ENCODE peak calls at places on chromosomes 11 and 22, in seven cellular contexts. P, Q, H, D, W, E and G are unnamed samples. For H3K4me1, the result is how much of the 10 kb centered on the place peaks cover.

GRCh38 chr11:96655474-96655873 is 265.7 kb downstream of the JRKL start:
- DNase-seq in P (no peak), Q (no peak), H (no peak), D (no peak), W (no peak), E (no peak), G (no peak)

GRCh38 chr22:39152511-39153219 is at the start of gene CBX7:
- DNase-seq in P (peak), Q (peak), H (peak), D (peak), W (peak), E (peak), G (peak)

GRCh38 chr22:27046126-27046525 is 388.7 kb downstream of the MIAT start:
- DNase-seq in P (no peak), Q (no peak), H (no peak), D (no peak), W (no peak), E (no peak), G (no peak)

GRCh38 chr11:120908521-120909181 is 115.3 kb upstream of the TBCEL start:
- DNase-seq in P (no peak), Q (no peak), H (no peak), D (no peak), W (peak), E (no peak), G (no peak)

GRCh38 chr11:69444381-69445130 is 36.9 kb upstream of the LINC01488 start:
- DNase-seq in P (no peak), Q (peak), H (peak), D (peak), W (peak), E (peak), G (peak)

GRCh38 chr22:32775957-32776356 is 25.5 kb upstream of the TIMP3 start:
- DNase-seq in P (no peak), Q (peak), H (peak), D (no peak), W (no peak), E (peak), G (no peak)

GRCh38 chr11:101862410-101863233 is 52.2 kb upstream of the CEP126 start:
- DNase-seq in P (no peak), Q (peak), H (peak), D (no peak), W (peak), E (peak), G (no peak)

GRCh38 chr11:118607401-118608267 is at the start of gene PHLDB1:
- DNase-seq in P (peak), Q (peak), H (peak), D (peak), W (peak), E (peak), G (peak)

GRCh38 chr22:42792909-42793847 is 63.9 kb downstream of the ARFGAP3 start:
- DNase-seq in P (peak), Q (no peak), H (no peak), D (peak), W (no peak), E (no peak), G (no peak)

GRCh38 chr11:97833412-97833811 is 1187.3 kb upstream of the CNTN5 start:
- DNase-seq in P (no peak), Q (no peak), H (no peak), D (no peak), W (no peak), E (no peak), G (no peak)

GRCh38 chr22:19612866-19613572 is 88.8 kb upstream of the CLDN5 start:
- DNase-seq in P (no peak), Q (no peak), H (no peak), D (no peak), W (no peak), E (no peak), G (no peak)

GRCh38 chr22:19615001-19615461 is 90.8 kb upstream of the CLDN5 start:
- DNase-seq in P (no peak), Q (no peak), H (no peak), D (no peak), W (no peak), E (no peak), G (no peak)

GRCh38 chr22:19614546-19614884 is 90.3 kb upstream of the CLDN5 start:
- DNase-seq in P (no peak), Q (no peak), H (no peak), D (no peak), W (no peak), E (no peak), G (no peak)

GRCh38 chr22:19610518-19611253 is 86.5 kb upstream of the CLDN5 start:
- DNase-seq in P (no peak), Q (no peak), H (no peak), D (no peak), W (no peak), E (peak), G (no peak)

GRCh38 chr22:19611590-19611989 is 87.4 kb upstream of the CLDN5 start:
- DNase-seq in P (no peak), Q (no peak), H (no peak), D (no peak), W (no peak), E (no peak), G (no peak)
- H3K4me1 ChIP-seq in P (under half), Q (under half), H (under half), D (under half), W (under half), E (under half), G (under half)

GRCh38 chr11:28107726-28108618 is at the start of the genes KIF18A and METTL15:
- DNase-seq in P (peak), Q (peak), H (peak), D (peak), W (peak), E (peak), G (peak)

GRCh38 chr11:28108909-28109308 is 721 bp downstream of the METTL15 start:
- DNase-seq in P (no peak), Q (no peak), H (no peak), D (no peak), W (no peak), E (no peak), G (no peak)

GRCh38 chr11:28105869-28106268 is 2.1 kb downstream of the KIF18A start:
- DNase-seq in P (no peak), Q (peak), H (no peak), D (no peak), W (no peak), E (no peak), G (no peak)

GRCh38 chr11:28106351-28107043 is 1.5 kb downstream of the KIF18A start:
- DNase-seq in P (no peak), Q (no peak), H (no peak), D (no peak), W (no peak), E (no peak), G (no peak)

GRCh38 chr11:28107331-28107725 is 628 bp downstream of the KIF18A start:
- DNase-seq in P (no peak), Q (no peak), H (peak), D (no peak), W (no peak), E (peak), G (peak)
- H3K4me3 ChIP-seq in P (peak), Q (peak), H (peak), D (peak), W (peak), E (peak), G (peak)

DNA sequence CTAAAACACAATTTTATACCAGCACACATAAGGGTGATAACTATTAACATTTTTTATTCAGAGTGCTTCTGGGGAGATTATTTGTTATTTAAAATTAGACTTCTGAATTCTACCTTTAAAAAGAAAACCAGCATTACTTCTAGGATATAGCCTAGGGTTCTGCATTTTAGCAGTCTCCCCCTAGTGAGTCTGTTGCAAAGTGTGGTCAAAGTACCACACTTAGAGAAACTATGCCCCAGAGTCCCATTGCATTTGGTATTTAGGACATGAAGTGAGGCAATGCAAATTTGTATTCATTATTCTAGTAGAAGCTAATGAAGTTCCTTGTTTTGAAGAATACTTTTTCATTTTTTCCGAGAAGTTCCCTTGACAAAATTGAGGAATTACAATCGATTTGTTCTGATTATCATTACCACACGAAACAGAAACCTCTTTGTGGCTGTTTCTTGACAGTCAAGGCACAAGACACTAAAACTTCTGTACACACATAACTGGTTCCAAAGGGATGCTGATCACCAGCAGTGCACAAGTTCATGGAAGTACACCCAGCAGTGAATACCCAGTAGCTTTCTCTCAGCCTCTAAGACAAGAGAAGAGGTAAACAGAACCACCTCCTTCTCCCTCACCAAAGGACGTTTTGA is 27.4 kb upstream of the CCDC34 start:
- DNase-seq in P (no peak), Q (peak), H (no peak), D (no peak), W (no peak), E (peak), G (no peak)
- TF ChIP-seq CTCF in P (no peak), Q (peak), H (no peak), D (no peak), W (no peak), E (peak), G (no peak)

GRCh38 chr11:128664286-128664685 is 29.6 kb upstream of the FLI1 start:
- DNase-seq in P (no peak), Q (no peak), H (no peak), D (no peak), W (no peak), E (no peak), G (no peak)

GRCh38 chr11:128669491-128669890 is 24.4 kb upstream of the FLI1 start:
- DNase-seq in P (no peak), Q (no peak), H (no peak), D (no peak), W (peak), E (no peak), G (no peak)

GRCh38 chr11:128667873-128668272 is 26.0 kb upstream of the FLI1 start:
- DNase-seq in P (no peak), Q (no peak), H (no peak), D (no peak), W (no peak), E (no peak), G (no peak)

GRCh38 chr11:128663824-128664223 is 30.0 kb upstream of the FLI1 start:
- DNase-seq in P (no peak), Q (no peak), H (no peak), D (no peak), W (no peak), E (no peak), G (no peak)

DNA sequence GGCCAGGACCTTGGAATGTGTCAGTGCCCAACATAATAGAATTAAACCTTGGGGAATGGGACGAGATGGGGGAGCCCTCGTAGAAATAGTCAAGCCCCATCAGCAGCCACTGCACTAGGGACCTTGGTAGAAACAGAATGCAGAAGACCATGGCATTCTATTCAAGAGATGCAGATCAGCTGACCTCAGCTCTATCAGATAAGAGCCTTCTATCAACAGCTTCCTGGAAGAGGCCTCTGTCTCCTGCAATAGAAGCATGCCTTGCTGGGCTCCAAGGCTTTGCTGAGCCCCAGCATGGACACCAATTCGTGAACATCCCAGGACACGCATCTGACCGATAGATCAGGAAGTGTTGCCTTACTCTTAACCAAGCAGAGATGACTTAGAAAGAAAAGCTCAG is 27.5 kb upstream of the FLI1 start:
- DNase-seq in P (no peak), Q (no peak), H (no peak), D (no peak), W (no peak), E (no peak), G (no peak)
- H3K4me1 ChIP-seq in P (under half), Q (under half), H (under half), D (under half), W (under half), E (under half), G (under half)

GRCh38 chr22:31496007-31496734 is at the start of gene SFI1:
- DNase-seq in P (peak), Q (peak), H (peak), D (peak), W (peak), E (peak), G (peak)

GRCh38 chr22:31492151-31492550 is 2.5 kb upstream of the EIF4ENIF1 start:
- DNase-seq in P (no peak), Q (no peak), H (no peak), D (no peak), W (no peak), E (no peak), G (no peak)

GRCh38 chr22:31496735-31497146 is 405 bp downstream of the SFI1 start:
- DNase-seq in P (no peak), Q (no peak), H (no peak), D (peak), W (no peak), E (no peak), G (no peak)

GRCh38 chr22:31497148-31497938 is 1.0 kb downstream of the SFI1 start:
- DNase-seq in P (no peak), Q (no peak), H (no peak), D (no peak), W (no peak), E (no peak), G (no peak)

GRCh38 chr22:31495343-31495742 is 993 bp upstream of the SFI1 start:
- DNase-seq in P (no peak), Q (no peak), H (no peak), D (no peak), W (no peak), E (no peak), G (no peak)
- H3K4me3 ChIP-seq in P (peak), Q (peak), H (peak), D (peak), W (peak), E (peak), G (peak)

GRCh38 chr11:24714601-24715000 is 217.7 kb downstream of the LUZP2 start:
- DNase-seq in P (no peak), Q (no peak), H (no peak), D (no peak), W (no peak), E (no peak), G (no peak)

GRCh38 chr11:24716403-24716802 is 219.6 kb downstream of the LUZP2 start:
- DNase-seq in P (no peak), Q (no peak), H (no peak), D (no peak), W (no peak), E (no peak), G (no peak)
- TF ChIP-seq CTCF in P (no peak), Q (no peak), H (no peak), D (no peak), W (no peak), E (no peak), G (no peak)

GRCh38 chr11:126345283-126345682 is 10.2 kb upstream of the ST3GAL4 start:
- DNase-seq in P (peak), Q (no peak), H (no peak), D (no peak), W (no peak), E (no peak), G (no peak)
- H3K4me1 ChIP-seq in P (under half), Q (under half), H (under half), D (under half), W (under half), E (under half), G (under half)